ENCODE peak calls at places on chromosomes 3 and 15, in four cellular contexts. One of them, this sample, is unnamed.

GRCh38 chr3:50304601-50305000 is 1.2 kb upstream of the HYAL1 start:
- DNase-seq in GM23248: peak; percentile 42
- DNase-seq in MM.1S: no peak
- DNase-seq in GM23338: no peak
- DNase-seq in this sample: peak; percentile 33

GRCh38 chr15:27271258-27271657 is 300.3 kb downstream of the GABRG3 start:
- DNase-seq in GM23248: no peak
- DNase-seq in GM23338: peak; percentile 67
- DNase-seq in MM.1S: no peak
- DNase-seq in this sample: no peak

GRCh38 chr3:29926391-29926790 is 645.5 kb downstream of the RBMS3 start:
- DNase-seq in GM23248: no peak
- DNase-seq in GM23338: no peak
- DNase-seq in MM.1S: no peak
- DNase-seq in this sample: no peak

GRCh38 chr3:161171639-161172552 is 49.2 kb upstream of the NMD3 start:
- DNase-seq in GM23248: peak; percentile 18
- DNase-seq in MM.1S: no peak
- DNase-seq in GM23338: peak; percentile 64
- DNase-seq in this sample: peak; percentile 51

GRCh38 chr15:82999905-83000671 is 11.4 kb downstream of the C15orf40 start:
- DNase-seq in GM23338: peak; percentile 75
- DNase-seq in GM23248: peak; percentile 82
- DNase-seq in MM.1S: peak; percentile 79
- DNase-seq in this sample: peak; percentile 75

GRCh38 chr3:120344349-120344748 is 4.8 kb downstream of the LRRC58 start:
- DNase-seq in MM.1S: peak; percentile 17
- DNase-seq in GM23248: peak; percentile 11
- DNase-seq in GM23338: no peak
- DNase-seq in this sample: peak; percentile 26

GRCh38 chr3:194072691-194073279 is 63.2 kb upstream of the HES1 start:
- DNase-seq in GM23248: no peak
- DNase-seq in GM23338: no peak
- DNase-seq in MM.1S: no peak
- DNase-seq in this sample: no peak

GRCh38 chr3:99515-99914 is 97.0 kb upstream of the CHL1 start:
- DNase-seq in MM.1S: no peak
- DNase-seq in GM23248: no peak
- DNase-seq in GM23338: no peak
- DNase-seq in this sample: no peak

GRCh38 chr3:194136519-194137313 is 768 bp downstream of the HES1 start:
- DNase-seq in MM.1S: peak; percentile 42
- DNase-seq in GM23338: peak; percentile 74
- DNase-seq in GM23248: peak; percentile 89
- DNase-seq in this sample: peak; percentile 55

GRCh38 chr3:172808969-172809546 is 58.5 kb downstream of the ECT2 start:
- DNase-seq in MM.1S: peak; percentile 66
- DNase-seq in GM23248: peak; percentile 63
- DNase-seq in GM23338: peak; percentile 46
- DNase-seq in this sample: peak; percentile 60

GRCh38 chr3:47194994-47195393 is 31.1 kb upstream of the SETD2 start:
- DNase-seq in MM.1S: no peak
- DNase-seq in GM23338: no peak
- DNase-seq in GM23248: no peak
- DNase-seq in this sample: no peak

GRCh38 chr15:57259511-57260143 is 116.7 kb upstream of the CGNL1 start:
- DNase-seq in GM23338: peak; percentile 80
- DNase-seq in MM.1S: no peak
- DNase-seq in GM23248: no peak
- DNase-seq in this sample: no peak

GRCh38 chr3:126894516-126894915 is 88.4 kb upstream of the PLXNA1 start:
- DNase-seq in MM.1S: no peak
- DNase-seq in GM23338: no peak
- DNase-seq in GM23248: no peak
- DNase-seq in this sample: no peak

GRCh38 chr3:152159328-152159727 is 109.4 kb upstream of the MBNL1 start:
- DNase-seq in GM23248: peak; percentile 52
- DNase-seq in GM23338: no peak
- DNase-seq in MM.1S: no peak
- DNase-seq in this sample: peak; percentile 93

GRCh38 chr15:98150531-98150930 is 190.0 kb downstream of the ARRDC4 start:
- DNase-seq in GM23248: no peak
- DNase-seq in MM.1S: peak; percentile 18
- DNase-seq in GM23338: no peak
- DNase-seq in this sample: no peak

GRCh38 chr3:38555926-38556325 is 59.8 kb downstream of the EXOG start:
- DNase-seq in GM23338: no peak
- DNase-seq in MM.1S: no peak
- DNase-seq in GM23248: no peak
- DNase-seq in this sample: no peak

GRCh38 chr3:50504681-50505080 is 1.2 kb upstream of the CACNA2D2 start:
- DNase-seq in GM23338: no peak
- DNase-seq in MM.1S: no peak
- DNase-seq in GM23248: no peak
- DNase-seq in this sample: no peak

DNA sequence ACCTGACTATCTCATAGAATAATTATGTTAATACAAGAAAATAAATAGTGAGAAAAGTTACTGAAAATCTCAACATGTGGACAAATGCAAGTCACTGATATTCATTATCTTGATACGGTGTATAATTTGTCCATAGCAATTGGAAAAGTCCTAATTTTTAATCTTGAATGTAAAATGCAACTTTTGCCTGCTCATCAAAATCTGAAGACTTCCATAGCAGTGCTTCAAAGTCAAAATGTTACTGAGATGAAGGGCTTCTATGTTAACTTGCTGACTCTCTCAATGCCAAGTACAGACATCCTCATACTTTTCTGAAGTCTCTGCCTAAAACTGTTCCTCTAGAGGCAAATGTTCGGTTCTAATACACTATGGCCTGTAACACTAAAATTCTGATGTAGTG is 1300.1 kb upstream of the EPHA6 start:
- DNase-seq in GM23338: no peak
- DNase-seq in GM23248: no peak
- DNase-seq in MM.1S: no peak
- DNase-seq in this sample: no peak
- H3K9me2 ChIP-seq in GM23338: no peaks in the 10 kb centered on the region
- H3K9me2 ChIP-seq in GM23248: no peaks in the 10 kb centered on the region
- H3K9me2 ChIP-seq in MM.1S: no peaks in the 10 kb centered on the region
- H3K9me2 ChIP-seq in this sample: no peaks in the 10 kb centered on the region

DNA sequence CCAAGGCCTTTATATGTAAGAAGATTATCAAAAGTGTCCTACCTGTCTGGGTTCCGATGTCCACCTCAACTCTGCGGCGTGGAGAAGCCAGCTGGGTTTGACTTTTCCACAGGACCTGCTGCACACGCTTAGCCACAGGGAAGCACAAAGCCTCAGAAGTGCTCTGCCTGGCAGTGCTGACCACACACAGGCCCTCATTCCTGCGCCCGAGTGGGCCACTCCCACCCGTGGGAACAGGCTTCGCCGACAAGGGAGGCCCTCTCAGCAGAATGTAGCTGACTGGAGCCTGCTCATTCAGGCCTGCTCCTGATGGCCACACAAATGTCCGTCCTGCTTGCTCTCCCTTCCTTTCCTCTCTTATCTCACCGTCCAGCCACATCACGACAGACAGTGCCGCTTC is 221.4 kb upstream of the LRRN1 start:
- DNase-seq in GM23248: no peak
- DNase-seq in GM23338: no peak
- DNase-seq in MM.1S: no peak
- DNase-seq in this sample: no peak
- H2AFZ ChIP-seq in GM23248: no peak overlapping the region
- H2AFZ ChIP-seq in GM23338: no peak overlapping the region
- H2AFZ ChIP-seq in MM.1S: no peak overlapping the region
- H2AFZ ChIP-seq in this sample: no peak overlapping the region

DNA sequence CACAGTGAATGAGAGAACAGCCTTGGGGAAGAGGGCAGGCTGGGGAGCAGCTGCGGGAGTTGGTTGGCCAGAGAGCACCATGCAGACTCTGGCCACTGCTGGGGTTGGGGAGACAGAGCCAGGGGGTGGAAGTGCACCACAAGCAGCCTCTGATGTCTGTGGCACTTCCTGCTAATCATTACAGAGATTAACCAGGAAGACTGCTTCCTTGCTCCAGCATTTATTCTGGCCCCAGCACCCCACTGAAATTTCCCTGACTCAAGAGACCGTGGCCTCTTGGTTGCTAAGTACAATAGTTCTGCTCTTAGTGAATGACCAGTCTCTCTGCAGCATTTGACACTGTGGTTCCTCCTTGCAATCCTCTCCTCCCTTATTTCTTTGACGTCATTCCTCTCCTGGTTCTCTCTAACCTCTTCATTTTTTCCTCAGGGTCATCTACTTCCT is 266.2 kb upstream of the ROPN1 start:
- DNase-seq in GM23338: no peak
- DNase-seq in MM.1S: no peak
- DNase-seq in GM23248: peak; percentile 67
- DNase-seq in this sample: no peak
- H3K9me2 ChIP-seq in GM23338: no peaks in the 10 kb centered on the region
- H3K9me2 ChIP-seq in MM.1S: no peaks in the 10 kb centered on the region
- H3K9me2 ChIP-seq in GM23248: no peaks in the 10 kb centered on the region
- H3K9me2 ChIP-seq in this sample: no peaks in the 10 kb centered on the region

GRCh38 chr3:177622982-177623617 is 425.8 kb upstream of the TBL1XR1 start:
- DNase-seq in GM23338: no peak
- DNase-seq in MM.1S: no peak
- DNase-seq in GM23248: no peak
- DNase-seq in this sample: no peak

GRCh38 chr3:177626014-177626413 is 428.7 kb upstream of the TBL1XR1 start:
- DNase-seq in MM.1S: no peak
- DNase-seq in GM23248: no peak
- DNase-seq in GM23338: no peak
- DNase-seq in this sample: no peak

GRCh38 chr3:177622520-177622919 is 425.2 kb upstream of the TBL1XR1 start:
- DNase-seq in MM.1S: no peak
- DNase-seq in GM23338: peak; percentile 24
- DNase-seq in GM23248: no peak
- DNase-seq in this sample: peak; percentile 59

GRCh38 chr3:177629276-177629675 is 432.0 kb upstream of the TBL1XR1 start:
- DNase-seq in GM23338: no peak
- DNase-seq in MM.1S: no peak
- DNase-seq in GM23248: no peak
- DNase-seq in this sample: no peak

DNA sequence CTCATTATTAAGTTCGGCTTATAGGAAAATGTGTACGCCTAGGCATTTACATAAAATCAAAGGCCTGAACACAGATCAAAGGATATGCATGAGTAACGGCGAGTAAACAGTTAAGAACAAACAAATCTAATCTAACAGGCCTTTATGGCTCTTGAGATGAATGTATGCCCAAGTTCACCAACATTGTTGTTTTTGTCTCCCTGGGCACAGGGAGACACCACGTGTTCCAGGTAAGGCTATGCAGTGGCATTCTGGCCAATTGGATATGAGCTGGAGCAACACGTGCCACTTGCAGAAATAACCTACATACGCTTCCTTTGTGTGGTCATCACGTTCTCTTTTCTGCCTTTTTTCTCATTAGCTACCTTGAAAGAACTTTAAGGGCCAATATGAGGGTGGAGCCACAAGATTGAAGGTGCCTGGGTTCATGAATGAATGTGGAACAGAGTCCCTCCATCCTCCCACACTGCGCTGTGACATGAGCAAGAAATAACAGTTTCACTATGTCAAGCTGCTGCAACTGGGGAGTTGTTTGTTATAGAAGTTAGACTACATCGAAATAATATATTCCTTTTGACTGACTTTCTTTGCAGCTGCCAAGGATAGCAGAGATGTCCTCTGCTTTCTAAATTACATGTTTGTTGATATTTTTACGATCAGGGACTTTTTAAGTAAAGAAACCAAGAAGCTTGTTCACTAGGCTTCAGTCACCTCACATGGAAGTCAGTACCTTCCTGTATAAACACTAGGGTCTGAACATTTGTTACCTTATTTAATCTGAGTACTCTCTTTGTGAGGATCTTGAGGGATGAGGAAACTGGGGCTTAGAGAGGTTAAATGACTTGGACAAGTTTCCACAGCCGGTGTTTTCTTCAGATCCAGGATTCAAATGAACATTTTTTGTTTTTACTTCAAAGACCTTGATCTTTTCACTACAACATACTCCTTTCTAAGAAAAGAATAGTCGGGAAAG is 427.5 kb upstream of the TBL1XR1 start:
- DNase-seq in MM.1S: no peak
- DNase-seq in GM23248: no peak
- DNase-seq in GM23338: no peak
- DNase-seq in this sample: peak; percentile 72
- H2AFZ ChIP-seq in MM.1S: no peak overlapping the region
- H2AFZ ChIP-seq in GM23248: no peak overlapping the region
- H2AFZ ChIP-seq in GM23338: no peak overlapping the region
- H2AFZ ChIP-seq in this sample: peak overlapping the region; percentile 40